ENCODE peak calls at places on chromosomes 1 and 21, in ten cellular contexts. A, Z, F, E, O, T, W, B, C and I are unnamed samples.

GRCh38 chr1:86913399-86913895 is 479 bp downstream of the SELENOF start:
- DNase-seq in A (no peak), Z (peak; percentile 7), F (peak; percentile 48), E (peak; percentile 28), O (no peak), T (peak; percentile 31), W (peak; percentile 83), B (peak; percentile 34), C (no peak), I (no peak)

GRCh38 chr1:111471012-111471411 is 2.8 kb upstream of the C1orf162 start:
- DNase-seq in A (peak; percentile 44), Z (no peak), F (no peak), E (no peak), O (peak; percentile 44), T (peak; percentile 50), W (peak; percentile 88), B (peak; percentile 30), C (no peak), I (no peak)

GRCh38 chr1:2468041-2468472 is 8.0 kb upstream of the PLCH2 start:
- DNase-seq in A (peak; percentile 30), Z (no peak), F (peak; percentile 34), E (peak; percentile 40), O (no peak), T (no peak), W (no peak), B (no peak), C (no peak), I (no peak)

GRCh38 chr1:17414022-17414421 is 25.5 kb downstream of the RCC2 start:
- DNase-seq in A (no peak), Z (no peak), F (peak; percentile 19), E (no peak), O (no peak), T (no peak), W (no peak), B (no peak), C (no peak), I (no peak)

GRCh38 chr21:42554251-42554937 is 40.7 kb downstream of the SLC37A1 start:
- DNase-seq in A (no peak), Z (no peak), F (no peak), E (no peak), O (no peak), T (no peak), W (no peak), B (no peak), C (peak; percentile 88), I (peak; percentile 6)

GRCh38 chr1:221334082-221334481 is 407.8 kb downstream of the DUSP10 start:
- DNase-seq in A (no peak), Z (no peak), F (peak; percentile 10), E (no peak), O (no peak), T (no peak), W (no peak), B (no peak), C (no peak), I (no peak)

GRCh38 chr1:11320153-11320936 is 47.3 kb downstream of the UBIAD1 start:
- DNase-seq in A (no peak), Z (no peak), F (no peak), E (no peak), O (no peak), T (no peak), W (peak; percentile 20), B (no peak), C (no peak), I (no peak)

GRCh38 chr1:94562502-94563260 is 21.1 kb upstream of the F3 start:
- DNase-seq in A (no peak), Z (no peak), F (no peak), E (no peak), O (no peak), T (peak; percentile 65), W (no peak), B (no peak), C (peak; percentile 69), I (no peak)

GRCh38 chr21:30577766-30578165 is 12.4 kb downstream of the KRTAP22-2 start:
- DNase-seq in A (no peak), Z (no peak), F (no peak), E (no peak), O (no peak), T (no peak), W (no peak), B (no peak), C (no peak), I (no peak)

GRCh38 chr1:43272161-43272560 is 2.4 kb downstream of the TMEM125 start:
- DNase-seq in A (peak; percentile 8), Z (no peak), F (no peak), E (no peak), O (no peak), T (peak; percentile 20), W (no peak), B (peak; percentile 7), C (no peak), I (no peak)

GRCh38 chr1:180043785-180044184 is 89.2 kb downstream of the CEP350 start:
- DNase-seq in A (no peak), Z (no peak), F (no peak), E (no peak), O (no peak), T (no peak), W (no peak), B (no peak), C (no peak), I (no peak)

GRCh38 chr1:242535986-242536385 is 11.5 kb upstream of the PLD5 start:
- DNase-seq in A (no peak), Z (no peak), F (no peak), E (no peak), O (peak; percentile 26), T (no peak), W (no peak), B (no peak), C (no peak), I (no peak)

GRCh38 chr1:242530761-242531160 is 6.3 kb upstream of the PLD5 start:
- DNase-seq in A (no peak), Z (no peak), F (no peak), E (no peak), O (no peak), T (no peak), W (no peak), B (no peak), C (no peak), I (no peak)

DNA sequence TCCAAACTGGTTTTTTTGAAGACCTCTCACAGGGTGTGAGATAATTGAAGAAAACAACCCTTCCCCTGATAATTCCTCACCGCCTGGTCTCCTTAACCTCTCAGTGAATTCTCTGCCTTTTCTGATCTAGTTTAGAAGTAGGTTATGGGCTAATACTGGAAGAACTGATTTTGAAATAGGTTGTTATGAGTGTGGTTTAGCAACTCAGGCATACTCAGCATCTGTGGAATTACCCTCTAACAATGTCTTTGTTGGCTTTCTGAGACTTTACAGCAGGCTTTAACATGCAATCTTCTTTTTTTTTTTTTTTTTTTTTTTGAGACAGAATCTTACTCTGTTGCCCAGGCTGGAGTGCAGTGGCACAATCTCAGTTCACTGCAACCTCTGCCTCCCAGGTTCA is 10.3 kb upstream of the PLD5 start:
- DNase-seq in A (no peak), Z (no peak), F (no peak), E (no peak), O (no peak), T (no peak), W (no peak), B (no peak), C (no peak), I (no peak)
- TF ChIP-seq POLR2A in A (no peak), Z (no peak), F (no peak), E (no peak), O (no peak), T (no peak), W (no peak), B (no peak), C (no peak), I (no peak)

GRCh38 chr1:150976401-150976821 is 1.8 kb upstream of the CERS2 start:
- DNase-seq in A (no peak), Z (no peak), F (no peak), E (no peak), O (no peak), T (no peak), W (no peak), B (no peak), C (no peak), I (no peak)
- H3K4me1 ChIP-seq in A (peaks cover 55% of the 10 kb centered on the region), Z (peaks cover 81% of the 10 kb centered on the region), F (peaks cover 33% of the 10 kb centered on the region), E (peaks cover 23% of the 10 kb centered on the region), O (peaks cover 6% of the 10 kb centered on the region), T (peaks cover 86% of the 10 kb centered on the region), W (peaks cover 27% of the 10 kb centered on the region), B (peaks cover 51% of the 10 kb centered on the region), C (peaks cover 19% of the 10 kb centered on the region), I (peaks cover 8% of the 10 kb centered on the region)

GRCh38 chr1:50099654-50100053 is 9.1 kb upstream of the ELAVL4 start:
- DNase-seq in A (no peak), Z (no peak), F (no peak), E (no peak), O (no peak), T (no peak), W (no peak), B (no peak), C (no peak), I (no peak)
- TF ChIP-seq CTCF in A (no peak), Z (no peak), F (no peak), E (no peak), O (no peak), T (no peak), W (no peak), B (no peak), C (no peak), I (no peak)

DNA sequence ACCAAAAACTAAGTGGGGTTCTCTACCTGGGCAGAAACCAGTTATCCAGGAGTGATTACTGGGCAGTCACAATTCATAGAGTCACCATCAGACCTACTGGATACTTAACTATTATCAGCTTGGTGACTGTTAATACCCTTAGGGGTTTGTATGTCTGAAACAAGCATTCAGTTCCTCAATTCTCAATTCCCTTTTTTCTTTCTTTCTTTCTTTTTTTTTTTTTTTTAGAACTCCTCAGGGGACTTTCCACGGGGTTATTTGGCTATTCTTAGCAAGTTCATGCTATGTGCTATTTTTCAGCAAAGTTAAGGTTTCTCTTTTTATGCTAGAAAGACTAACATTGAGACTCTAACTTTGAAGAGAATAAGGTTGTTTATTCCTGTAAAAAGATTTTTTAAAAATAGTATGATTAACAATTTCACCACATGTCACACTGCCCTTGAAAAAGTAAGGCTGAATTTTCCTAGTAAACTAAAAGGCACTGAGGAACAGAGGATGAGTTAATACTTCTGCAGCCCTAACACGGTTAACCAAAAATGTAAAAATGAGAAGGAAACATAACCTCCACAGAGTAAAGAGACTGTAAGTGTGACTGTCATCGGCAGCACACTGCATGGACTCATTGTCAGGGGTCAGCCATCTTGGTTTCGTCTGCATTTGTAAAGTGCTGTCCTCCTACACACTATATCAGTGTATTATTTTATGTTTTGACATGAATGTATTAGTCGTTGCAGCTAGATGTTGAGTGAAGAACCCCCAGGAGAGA is 310.2 kb downstream of the NTNG1 start:
- DNase-seq in A (no peak), Z (no peak), F (no peak), E (no peak), O (no peak), T (no peak), W (no peak), B (no peak), C (no peak), I (no peak)
- TF ChIP-seq POLR2A in A (no peak), Z (no peak), F (no peak), E (no peak), O (no peak), T (no peak), W (no peak), B (no peak), C (no peak), I (no peak)

DNA sequence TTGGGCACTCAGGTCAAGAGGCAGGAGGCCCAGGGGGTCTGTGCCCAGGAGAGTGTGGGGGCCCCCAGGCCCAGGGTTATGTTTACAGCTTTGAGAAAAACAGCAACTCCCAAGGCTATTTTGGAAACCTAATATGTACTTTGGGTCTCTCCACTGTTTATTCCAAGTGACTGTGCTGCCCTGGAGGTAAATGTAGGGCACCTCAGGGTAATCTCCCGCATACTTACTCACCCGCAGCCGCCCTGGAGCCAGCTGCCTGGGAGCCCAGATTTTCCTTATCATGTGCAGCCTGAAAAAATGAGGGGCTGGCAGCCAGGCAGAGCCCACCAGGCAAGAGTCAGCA is 20.0 kb downstream of the IFFO2 start:
- DNase-seq in A (no peak), Z (no peak), F (no peak), E (no peak), O (no peak), T (no peak), W (no peak), B (no peak), C (no peak), I (no peak)
- H3K4me1 ChIP-seq in A (peaks cover 30% of the 10 kb centered on the region), Z (peaks cover 31% of the 10 kb centered on the region), F (peaks cover 43% of the 10 kb centered on the region), E (no peaks in the 10 kb centered on the region), O (peaks cover 7% of the 10 kb centered on the region), T (peaks cover 65% of the 10 kb centered on the region), W (no peaks in the 10 kb centered on the region), B (no peaks in the 10 kb centered on the region), C (peaks cover 19% of the 10 kb centered on the region), I (peaks cover 14% of the 10 kb centered on the region)